ENCODE peak calls at places on chromosomes 12 and 14, in seven cellular contexts. L is suprapubic skin, D is sigmoid colon, I is GM12865, J is ELR, R is C1 segment of cervical spinal cord, Z is NCI-H460. T is an unnamed sample.

GRCh38 chr12:101694297-101694848 is 3.1 kb upstream of the CHPT1 start:
- DNase-seq in L (no peak), D (no peak), I (no peak), J (peak), R (no peak), Z (no peak), T (no peak)

GRCh38 chr14:39107624-39108023 is 4.6 kb upstream of the SEC23A start:
- DNase-seq in L (no peak), D (no peak), I (peak), J (peak), R (no peak), Z (peak), T (peak)

GRCh38 chr12:52058631-52059324 is 7.5 kb downstream of the NR4A1 start:
- DNase-seq in L (no peak), D (peak), I (no peak), J (no peak), R (no peak), Z (no peak), T (no peak)

GRCh38 chr14:55898938-55899337 is 219.3 kb upstream of the PELI2 start:
- DNase-seq in L (no peak), D (no peak), I (no peak), J (no peak), R (no peak), Z (no peak), T (no peak)

GRCh38 chr12:53734425-53734824 is 7.2 kb upstream of the CALCOCO1 start:
- DNase-seq in L (no peak), D (no peak), I (no peak), J (no peak), R (no peak), Z (no peak), T (no peak)

GRCh38 chr12:80441921-80442320 is 2.1 kb upstream of the PTPRQ start:
- DNase-seq in L (no peak), D (no peak), I (no peak), J (peak), R (no peak), Z (no peak), T (no peak)

GRCh38 chr12:6957741-6958608 is 6.8 kb downstream of the PTPN6 start:
- DNase-seq in L (no peak), D (peak), I (peak), J (no peak), R (no peak), Z (no peak), T (no peak)

GRCh38 chr14:61280092-61280525 is 1.0 kb downstream of the TMEM30B start:
- DNase-seq in L (no peak), D (no peak), I (no peak), J (no peak), R (no peak), Z (no peak), T (peak)

GRCh38 chr14:25014440-25014839 is 35.5 kb downstream of the STXBP6 start:
- DNase-seq in L (no peak), D (no peak), I (no peak), J (no peak), R (no peak), Z (no peak), T (no peak)

GRCh38 chr12:122888232-122888752 is 7.6 kb downstream of the VPS37B start:
- DNase-seq in L (peak), D (no peak), I (peak), J (peak), R (no peak), Z (no peak), T (peak)

GRCh38 chr14:68255697-68256178 is 436.2 kb downstream of the RAD51B start:
- DNase-seq in L (no peak), D (no peak), I (no peak), J (peak), R (no peak), Z (no peak), T (no peak)

GRCh38 chr14:61662437-61663311 is 32.6 kb upstream of the HIF1A start:
- DNase-seq in L (no peak), D (no peak), I (peak), J (peak), R (no peak), Z (peak), T (no peak)

GRCh38 chr12:93379432-93380308 is 1.9 kb downstream of the NUDT4 start:
- DNase-seq in L (no peak), D (no peak), I (no peak), J (peak), R (no peak), Z (no peak), T (peak)

GRCh38 chr12:39372929-39373328 is 70.0 kb downstream of the KIF21A start:
- DNase-seq in L (no peak), D (no peak), I (peak), J (peak), R (no peak), Z (no peak), T (no peak)

GRCh38 chr12:14575585-14575984 is 7.9 kb upstream of the PLBD1 start:
- DNase-seq in L (no peak), D (no peak), I (no peak), J (no peak), R (no peak), Z (no peak), T (no peak)

GRCh38 chr14:65302571-65303184 is 109.9 kb upstream of the FUT8 start:
- DNase-seq in L (no peak), D (no peak), I (peak), J (no peak), R (no peak), Z (no peak), T (peak)

GRCh38 chr12:114625294-114625851 is 58.6 kb downstream of the TBX3 start:
- DNase-seq in L (no peak), D (no peak), I (peak), J (peak), R (no peak), Z (peak), T (peak)

GRCh38 chr14:50865677-50866076 is 6.2 kb upstream of the ABHD12B start:
- DNase-seq in L (no peak), D (no peak), I (no peak), J (peak), R (no peak), Z (no peak), T (no peak)

GRCh38 chr12:114692558-114693531 is 8.9 kb upstream of the TBX3 start:
- DNase-seq in L (no peak), D (peak), I (no peak), J (peak), R (no peak), Z (no peak), T (no peak)

GRCh38 chr12:68367136-68367535 is 35.0 kb upstream of the MDM1 start:
- DNase-seq in L (no peak), D (no peak), I (no peak), J (no peak), R (no peak), Z (no peak), T (no peak)

GRCh38 chr12:20778969-20779368 is 31.5 kb upstream of the SLCO1B3 start:
- DNase-seq in L (no peak), D (no peak), I (no peak), J (no peak), R (no peak), Z (no peak), T (no peak)

GRCh38 chr12:25130741-25131188 is 64.2 kb downstream of the DNAI7 start:
- DNase-seq in L (no peak), D (no peak), I (peak), J (peak), R (no peak), Z (peak), T (no peak)

GRCh38 chr12:129660961-129661360 is 242.9 kb downstream of the TMEM132D start:
- DNase-seq in L (no peak), D (no peak), I (no peak), J (no peak), R (no peak), Z (no peak), T (no peak)

GRCh38 chr12:15601210-15601800 is 187.9 kb downstream of the EPS8 start:
- DNase-seq in L (no peak), D (no peak), I (no peak), J (peak), R (no peak), Z (no peak), T (no peak)

GRCh38 chr12:724194-724855 is 28.1 kb upstream of the WNK1 start:
- DNase-seq in L (no peak), D (no peak), I (peak), J (peak), R (no peak), Z (no peak), T (no peak)

GRCh38 chr12:49555631-49556390 is 12.1 kb downstream of the MCRS1 start:
- DNase-seq in L (no peak), D (no peak), I (no peak), J (no peak), R (no peak), Z (no peak), T (no peak)

GRCh38 chr14:66240112-66240511 is 246.1 kb upstream of the CCDC196 start:
- DNase-seq in L (no peak), D (no peak), I (no peak), J (peak), R (no peak), Z (no peak), T (no peak)

GRCh38 chr12:27530157-27530922 is 6.3 kb downstream of the PPFIBP1 start:
- DNase-seq in L (no peak), D (no peak), I (peak), J (no peak), R (no peak), Z (no peak), T (no peak)

GRCh38 chr14:72970824-72971434 is 44.7 kb downstream of the DCAF4 start:
- DNase-seq in L (no peak), D (no peak), I (no peak), J (no peak), R (no peak), Z (no peak), T (no peak)

GRCh38 chr12:108598553-108599250 is 818 bp upstream of the TMEM119 start:
- DNase-seq in L (no peak), D (no peak), I (no peak), J (no peak), R (no peak), Z (no peak), T (no peak)

GRCh38 chr12:15216036-15216889 is 5.0 kb downstream of the RERG start:
- DNase-seq in L (no peak), D (no peak), I (no peak), J (no peak), R (no peak), Z (no peak), T (no peak)

GRCh38 chr12:97159397-97159796 is 252.3 kb downstream of the NEDD1 start:
- DNase-seq in L (no peak), D (no peak), I (no peak), J (no peak), R (no peak), Z (no peak), T (no peak)

GRCh38 chr12:57797938-57798337 is 15.4 kb downstream of the TSFM start:
- DNase-seq in L (no peak), D (no peak), I (no peak), J (no peak), R (no peak), Z (no peak), T (no peak)

GRCh38 chr12:4626543-4626942 is 22.3 kb downstream of the AKAP3 start:
- DNase-seq in L (no peak), D (no peak), I (no peak), J (no peak), R (no peak), Z (no peak), T (no peak)

GRCh38 chr12:32036477-32037263 is 70.0 kb upstream of the BICD1 start:
- DNase-seq in L (peak), D (no peak), I (no peak), J (peak), R (no peak), Z (no peak), T (no peak)

T was measured in NCI-H748 treated with DMSO at 0.1 percent for 48 hours.